ENCODE peak calls at places on chromosomes 2 and 18, in ten cellular contexts. One of them, this sample, is unnamed.
A peak's percentile ranks its signal among the peaks of the same experiment; 100 is the strongest.

GRCh38 chr2:225841314-225841713 is 441.8 kb downstream of the NYAP2 start:
- DNase-seq in NCI-H345: no peak
- DNase-seq in cardiac fibroblast: peak; percentile 50
- DNase-seq in activated effector memory CD4-positive, alpha-beta T cell treated with anti-CD3 and anti-CD28 coated beads, Interleukin-2, amount 50 U/mL, for 16 hours: no peak
- DNase-seq in lung: no peak
- DNase-seq in activated T-cell treated with anti-CD3 and anti-CD28 coated beads for 4 hours: no peak
- DNase-seq in EH: no peak
- DNase-seq in ovary: no peak
- DNase-seq in stimulated activated naive B cell treated with anti-CD40 and anti-IgM and Interleukin-4, amounts not matched to agents 10 μg/mL and 1 μg/mL and 100 μg/mL, for 72 hours: no peak
- DNase-seq in stimulated activated CD8-positive, alpha-beta memory T cell treated with anti-CD3 and anti-CD28 coated beads, Interleukin-12 subunit alpha, Interleukin-12 subunit beta, amount 100 ng/mL, for 4 hours: no peak
- DNase-seq in this sample: no peak

GRCh38 chr2:16126969-16127940 is 186.9 kb downstream of the MYCN start:
- DNase-seq in EH: no peak
- DNase-seq in NCI-H345: no peak
- DNase-seq in stimulated activated naive B cell treated with anti-CD40 and anti-IgM and Interleukin-4, amounts not matched to agents 10 μg/mL and 1 μg/mL and 100 μg/mL, for 72 hours: no peak
- DNase-seq in activated T-cell treated with anti-CD3 and anti-CD28 coated beads for 4 hours: no peak
- DNase-seq in ovary: no peak
- DNase-seq in cardiac fibroblast: no peak
- DNase-seq in stimulated activated CD8-positive, alpha-beta memory T cell treated with anti-CD3 and anti-CD28 coated beads, Interleukin-12 subunit alpha, Interleukin-12 subunit beta, amount 100 ng/mL, for 4 hours: no peak
- DNase-seq in lung: no peak
- DNase-seq in activated effector memory CD4-positive, alpha-beta T cell treated with anti-CD3 and anti-CD28 coated beads, Interleukin-2, amount 50 U/mL, for 16 hours: no peak
- DNase-seq in this sample: no peak

GRCh38 chr2:178287652-178288344 is 93.5 kb downstream of the OSBPL6 start:
- DNase-seq in stimulated activated naive B cell treated with anti-CD40 and anti-IgM and Interleukin-4, amounts not matched to agents 10 μg/mL and 1 μg/mL and 100 μg/mL, for 72 hours: no peak
- DNase-seq in cardiac fibroblast: no peak
- DNase-seq in activated effector memory CD4-positive, alpha-beta T cell treated with anti-CD3 and anti-CD28 coated beads, Interleukin-2, amount 50 U/mL, for 16 hours: no peak
- DNase-seq in stimulated activated CD8-positive, alpha-beta memory T cell treated with anti-CD3 and anti-CD28 coated beads, Interleukin-12 subunit alpha, Interleukin-12 subunit beta, amount 100 ng/mL, for 4 hours: no peak
- DNase-seq in lung: no peak
- DNase-seq in ovary: no peak
- DNase-seq in NCI-H345: no peak
- DNase-seq in EH: no peak
- DNase-seq in activated T-cell treated with anti-CD3 and anti-CD28 coated beads for 4 hours: no peak
- DNase-seq in this sample: no peak

GRCh38 chr18:21321711-21322110 is 79.7 kb downstream of the GREB1L start:
- DNase-seq in ovary: no peak
- DNase-seq in lung: no peak
- DNase-seq in NCI-H345: no peak
- DNase-seq in activated T-cell treated with anti-CD3 and anti-CD28 coated beads for 4 hours: no peak
- DNase-seq in EH: no peak
- DNase-seq in activated effector memory CD4-positive, alpha-beta T cell treated with anti-CD3 and anti-CD28 coated beads, Interleukin-2, amount 50 U/mL, for 16 hours: no peak
- DNase-seq in stimulated activated CD8-positive, alpha-beta memory T cell treated with anti-CD3 and anti-CD28 coated beads, Interleukin-12 subunit alpha, Interleukin-12 subunit beta, amount 100 ng/mL, for 4 hours: no peak
- DNase-seq in cardiac fibroblast: no peak
- DNase-seq in stimulated activated naive B cell treated with anti-CD40 and anti-IgM and Interleukin-4, amounts not matched to agents 10 μg/mL and 1 μg/mL and 100 μg/mL, for 72 hours: no peak
- DNase-seq in this sample: no peak

GRCh38 chr2:21028021-21028947 is 15.6 kb downstream of the APOB start:
- DNase-seq in stimulated activated naive B cell treated with anti-CD40 and anti-IgM and Interleukin-4, amounts not matched to agents 10 μg/mL and 1 μg/mL and 100 μg/mL, for 72 hours: no peak
- DNase-seq in NCI-H345: no peak
- DNase-seq in EH: no peak
- DNase-seq in ovary: no peak
- DNase-seq in cardiac fibroblast: no peak
- DNase-seq in lung: no peak
- DNase-seq in activated effector memory CD4-positive, alpha-beta T cell treated with anti-CD3 and anti-CD28 coated beads, Interleukin-2, amount 50 U/mL, for 16 hours: no peak
- DNase-seq in activated T-cell treated with anti-CD3 and anti-CD28 coated beads for 4 hours: no peak
- DNase-seq in stimulated activated CD8-positive, alpha-beta memory T cell treated with anti-CD3 and anti-CD28 coated beads, Interleukin-12 subunit alpha, Interleukin-12 subunit beta, amount 100 ng/mL, for 4 hours: no peak
- DNase-seq in this sample: no peak

GRCh38 chr2:105934467-105934866 is 189.8 kb downstream of the NCK2 start:
- DNase-seq in stimulated activated naive B cell treated with anti-CD40 and anti-IgM and Interleukin-4, amounts not matched to agents 10 μg/mL and 1 μg/mL and 100 μg/mL, for 72 hours: no peak
- DNase-seq in ovary: no peak
- DNase-seq in stimulated activated CD8-positive, alpha-beta memory T cell treated with anti-CD3 and anti-CD28 coated beads, Interleukin-12 subunit alpha, Interleukin-12 subunit beta, amount 100 ng/mL, for 4 hours: no peak
- DNase-seq in lung: no peak
- DNase-seq in EH: no peak
- DNase-seq in NCI-H345: no peak
- DNase-seq in activated T-cell treated with anti-CD3 and anti-CD28 coated beads for 4 hours: peak; percentile 15
- DNase-seq in cardiac fibroblast: no peak
- DNase-seq in activated effector memory CD4-positive, alpha-beta T cell treated with anti-CD3 and anti-CD28 coated beads, Interleukin-2, amount 50 U/mL, for 16 hours: peak; percentile 72
- DNase-seq in this sample: no peak

GRCh38 chr2:8234757-8235374 is 447.0 kb upstream of the ID2 start:
- DNase-seq in ovary: no peak
- DNase-seq in activated effector memory CD4-positive, alpha-beta T cell treated with anti-CD3 and anti-CD28 coated beads, Interleukin-2, amount 50 U/mL, for 16 hours: no peak
- DNase-seq in stimulated activated naive B cell treated with anti-CD40 and anti-IgM and Interleukin-4, amounts not matched to agents 10 μg/mL and 1 μg/mL and 100 μg/mL, for 72 hours: peak; percentile 64
- DNase-seq in lung: no peak
- DNase-seq in activated T-cell treated with anti-CD3 and anti-CD28 coated beads for 4 hours: no peak
- DNase-seq in cardiac fibroblast: no peak
- DNase-seq in EH: no peak
- DNase-seq in stimulated activated CD8-positive, alpha-beta memory T cell treated with anti-CD3 and anti-CD28 coated beads, Interleukin-12 subunit alpha, Interleukin-12 subunit beta, amount 100 ng/mL, for 4 hours: no peak
- DNase-seq in NCI-H345: peak; percentile 71
- DNase-seq in this sample: no peak

GRCh38 chr2:126884861-126885481 is 13.7 kb upstream of the TEX51 start:
- DNase-seq in stimulated activated CD8-positive, alpha-beta memory T cell treated with anti-CD3 and anti-CD28 coated beads, Interleukin-12 subunit alpha, Interleukin-12 subunit beta, amount 100 ng/mL, for 4 hours: no peak
- DNase-seq in stimulated activated naive B cell treated with anti-CD40 and anti-IgM and Interleukin-4, amounts not matched to agents 10 μg/mL and 1 μg/mL and 100 μg/mL, for 72 hours: no peak
- DNase-seq in EH: no peak
- DNase-seq in cardiac fibroblast: no peak
- DNase-seq in activated effector memory CD4-positive, alpha-beta T cell treated with anti-CD3 and anti-CD28 coated beads, Interleukin-2, amount 50 U/mL, for 16 hours: no peak
- DNase-seq in ovary: no peak
- DNase-seq in activated T-cell treated with anti-CD3 and anti-CD28 coated beads for 4 hours: no peak
- DNase-seq in lung: no peak
- DNase-seq in NCI-H345: no peak
- DNase-seq in this sample: no peak

GRCh38 chr2:232587527-232587926 is 37.0 kb downstream of the EIF4E2 start:
- DNase-seq in EH: no peak
- DNase-seq in stimulated activated CD8-positive, alpha-beta memory T cell treated with anti-CD3 and anti-CD28 coated beads, Interleukin-12 subunit alpha, Interleukin-12 subunit beta, amount 100 ng/mL, for 4 hours: no peak
- DNase-seq in cardiac fibroblast: no peak
- DNase-seq in activated effector memory CD4-positive, alpha-beta T cell treated with anti-CD3 and anti-CD28 coated beads, Interleukin-2, amount 50 U/mL, for 16 hours: no peak
- DNase-seq in NCI-H345: no peak
- DNase-seq in activated T-cell treated with anti-CD3 and anti-CD28 coated beads for 4 hours: no peak
- DNase-seq in stimulated activated naive B cell treated with anti-CD40 and anti-IgM and Interleukin-4, amounts not matched to agents 10 μg/mL and 1 μg/mL and 100 μg/mL, for 72 hours: no peak
- DNase-seq in ovary: no peak
- DNase-seq in lung: no peak
- DNase-seq in this sample: no peak

GRCh38 chr18:51020536-51020935 is 9.5 kb upstream of the SMAD4 start:
- DNase-seq in cardiac fibroblast: no peak
- DNase-seq in lung: no peak
- DNase-seq in stimulated activated CD8-positive, alpha-beta memory T cell treated with anti-CD3 and anti-CD28 coated beads, Interleukin-12 subunit alpha, Interleukin-12 subunit beta, amount 100 ng/mL, for 4 hours: no peak
- DNase-seq in activated T-cell treated with anti-CD3 and anti-CD28 coated beads for 4 hours: no peak
- DNase-seq in stimulated activated naive B cell treated with anti-CD40 and anti-IgM and Interleukin-4, amounts not matched to agents 10 μg/mL and 1 μg/mL and 100 μg/mL, for 72 hours: no peak
- DNase-seq in NCI-H345: no peak
- DNase-seq in EH: no peak
- DNase-seq in ovary: no peak
- DNase-seq in activated effector memory CD4-positive, alpha-beta T cell treated with anti-CD3 and anti-CD28 coated beads, Interleukin-2, amount 50 U/mL, for 16 hours: no peak
- DNase-seq in this sample: no peak